ENCODE peak calls at places on chromosomes 16 and 17, in six cellular contexts. H, W, U, G, O and N are unnamed samples.
A peak's percentile ranks its signal among the peaks of the same experiment; 100 is the strongest.

GRCh38 chr17:80942360-80943345 is 49.0 kb upstream of the CHMP6 start:
- DNase-seq in U (peak; percentile 79), H (peak; percentile 87), O (peak; percentile 92), W (peak; percentile 68), G (peak; percentile 95), N (peak; percentile 24)

GRCh38 chr16:17205279-17206139 is 265.3 kb downstream of the XYLT1 start:
- DNase-seq in W (peak; percentile 59), G (peak; percentile 76), U (peak; percentile 15), H (no peak), O (no peak), N (no peak)

GRCh38 chr17:38881600-38882191 is 11.8 kb downstream of the LASP1 start:
- DNase-seq in H (peak; percentile 68), U (peak; percentile 47), W (no peak), O (peak; percentile 76), G (no peak), N (peak; percentile 91)

GRCh38 chr17:14792751-14793150 is 472.4 kb downstream of the PMP22 start:
- DNase-seq in H (no peak), W (peak; percentile 12), G (peak; percentile 14), O (no peak), U (no peak), N (no peak)

GRCh38 chr16:57123216-57123968 is 31.0 kb downstream of the CPNE2 start:
- DNase-seq in W (no peak), G (no peak), H (no peak), U (no peak), O (no peak), N (no peak)

GRCh38 chr16:11679941-11680911 is 12.0 kb downstream of the SNN start:
- DNase-seq in O (no peak), U (no peak), H (no peak), W (no peak), G (no peak), N (no peak)

GRCh38 chr17:34311291-34311690 is 7.9 kb upstream of the CCL8 start:
- DNase-seq in O (no peak), H (no peak), U (no peak), G (no peak), W (no peak), N (no peak)

GRCh38 chr17:56733833-56734232 is 99.9 kb downstream of the C17orf67 start:
- DNase-seq in G (no peak), W (no peak), H (no peak), O (no peak), U (no peak), N (no peak)

GRCh38 chr17:75978938-75979704 is at the start of the genes ACOX1 and TEN1:
- DNase-seq in W (peak; percentile 90), U (peak; percentile 99), H (peak; percentile 98), G (peak; percentile 97), O (peak; percentile 98), N (peak; percentile 99)

GRCh38 chr17:67525239-67526135 is 148.4 kb downstream of the PITPNC1 start:
- DNase-seq in H (no peak), W (no peak), U (no peak), G (no peak), O (no peak), N (no peak)

GRCh38 chr16:69522732-69523404 is 42.9 kb upstream of the NFAT5 start:
- DNase-seq in O (peak; percentile 58), H (no peak), W (no peak), G (no peak), U (no peak), N (peak; percentile 67)

GRCh38 chr17:18377437-18378204 is at the start of gene EVPLL:
- DNase-seq in O (no peak), W (no peak), U (no peak), G (peak; percentile 18), H (peak; percentile 81), N (peak; percentile 28)

GRCh38 chr17:40314557-40314953 is 5.6 kb downstream of the RARA start:
- DNase-seq in O (peak; percentile 85), W (no peak), H (peak; percentile 90), G (peak; percentile 84), U (no peak), N (peak; percentile 92)

GRCh38 chr16:30659507-30660423 is 1.5 kb downstream of the FBRS start:
- DNase-seq in G (no peak), O (no peak), H (peak; percentile 56), U (no peak), W (no peak), N (peak; percentile 73)

GRCh38 chr17:48892940-48893645 is 506 bp downstream of the ATP5MC1 start:
- DNase-seq in O (peak; percentile 58), G (no peak), H (no peak), U (no peak), W (no peak), N (no peak)